ENCODE peak calls at places on chromosome 6, in eight cellular contexts. W is tibial nerve, J is right lobe of liver, G is uterus, O is ovary, F is breast epithelium, P is spleen, Q is esophagus squamous epithelium. D is an unnamed sample.

GRCh38 chr6:144544266-144544830 is 259.2 kb downstream of the UTRN start:
- DNase-seq in W (no peak), J (no peak), G (no peak), O (no peak), F (no peak), P (no peak), Q (no peak), D (no peak)

GRCh38 chr6:108839068-108839467 is 9.2 kb upstream of the ARMC2 start:
- DNase-seq in W (no peak), J (no peak), G (no peak), O (no peak), F (no peak), P (no peak), Q (no peak), D (no peak)

GRCh38 chr6:118776607-118777549 is 117.1 kb upstream of the ASF1A start:
- DNase-seq in W (peak), J (no peak), G (peak), O (peak), F (no peak), P (no peak), Q (no peak), D (peak)

GRCh38 chr6:148472495-148473105 is 130.0 kb downstream of the SASH1 start:
- DNase-seq in W (no peak), J (no peak), G (no peak), O (no peak), F (no peak), P (no peak), Q (no peak), D (no peak)

GRCh38 chr6:4433199-4433598 is 297.8 kb upstream of the ECI2 start:
- DNase-seq in W (no peak), J (no peak), G (no peak), O (no peak), F (no peak), P (no peak), Q (no peak), D (no peak)

GRCh38 chr6:170552765-170553685 is at the start of gene PSMB1:
- DNase-seq in W (peak), J (peak), G (peak), O (peak), F (peak), P (peak), Q (peak), D (peak)

GRCh38 chr6:112269165-112269564 is 14.8 kb upstream of the LAMA4 start:
- DNase-seq in W (no peak), J (no peak), G (no peak), O (no peak), F (no peak), P (no peak), Q (no peak), D (no peak)

GRCh38 chr6:125104425-125104824 is 49.1 kb upstream of the TPD52L1 start:
- DNase-seq in W (no peak), J (no peak), G (no peak), O (no peak), F (no peak), P (no peak), Q (no peak), D (no peak)

GRCh38 chr6:56490994-56491393 is 151.7 kb downstream of the DST start:
- DNase-seq in W (no peak), J (no peak), G (no peak), O (no peak), F (no peak), P (no peak), Q (no peak), D (no peak)

GRCh38 chr6:159249150-159249549 is 80.0 kb downstream of the FNDC1 start:
- DNase-seq in W (no peak), J (no peak), G (no peak), O (no peak), F (no peak), P (no peak), Q (no peak), D (no peak)

GRCh38 chr6:107320126-107320525 is 139.2 kb downstream of the PDSS2 start:
- DNase-seq in W (no peak), J (no peak), G (no peak), O (no peak), F (no peak), P (no peak), Q (no peak), D (no peak)

GRCh38 chr6:111427341-111428116 is 55.5 kb downstream of the REV3L start:
- DNase-seq in W (no peak), J (no peak), G (no peak), O (no peak), F (no peak), P (no peak), Q (no peak), D (no peak)

GRCh38 chr6:20582586-20583446 is 48.6 kb downstream of the CDKAL1 start:
- DNase-seq in W (no peak), J (no peak), G (no peak), O (no peak), F (no peak), P (no peak), Q (no peak), D (no peak)

GRCh38 chr6:35044771-35045275 is 96.3 kb downstream of the TCP11 start:
- DNase-seq in W (no peak), J (no peak), G (no peak), O (no peak), F (no peak), P (no peak), Q (no peak), D (peak)

DNA sequence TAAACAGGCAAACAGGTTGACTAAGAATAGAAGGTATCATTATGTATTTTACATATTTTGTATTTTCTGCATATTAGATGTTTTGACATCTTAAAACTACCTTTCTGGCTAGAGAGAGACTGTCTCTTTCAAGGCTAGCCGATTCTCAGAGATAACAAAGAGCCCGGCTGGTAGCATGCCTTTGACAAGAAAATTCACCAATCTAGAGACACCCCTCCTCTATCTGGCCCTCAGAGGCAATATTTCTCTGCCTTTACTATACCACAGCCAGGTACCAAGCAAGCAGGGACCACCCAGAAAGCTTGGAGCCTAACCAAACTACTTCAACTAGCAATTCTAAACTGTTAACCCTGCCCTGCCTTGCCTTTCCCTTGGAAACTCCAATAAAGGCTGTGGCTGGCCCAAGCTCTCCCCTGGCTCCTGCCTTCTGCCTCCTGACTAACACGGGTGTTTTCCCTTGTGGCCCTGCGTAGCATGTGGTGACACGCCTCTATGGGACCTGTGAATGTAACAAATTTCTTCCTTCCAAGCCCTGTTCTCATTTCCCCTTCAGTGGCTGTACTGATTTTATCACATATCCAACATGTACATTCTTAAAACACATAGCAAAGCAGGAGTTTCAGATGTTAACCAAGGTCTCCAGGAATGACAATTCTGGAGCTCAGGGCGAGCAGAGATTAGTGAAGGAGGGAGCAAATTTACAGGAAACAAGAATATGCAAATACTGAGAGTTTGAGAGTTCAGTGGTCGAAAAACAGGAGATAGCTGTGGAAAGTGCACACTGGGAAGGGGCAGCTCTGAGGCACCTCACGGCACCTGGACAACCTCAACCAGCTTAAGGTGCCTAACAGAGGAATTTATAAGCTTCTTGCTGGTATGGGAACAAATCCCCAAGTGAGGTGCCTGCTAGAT is 120.8 kb downstream of the BACH2 start:
- DNase-seq in W (no peak), J (no peak), G (no peak), O (no peak), F (no peak), P (no peak), Q (no peak), D (no peak)
- H3K27ac ChIP-seq in W (no peak), J (no peak), G (no peak), O (no peak), F (peak), P (peak), Q (peak), D (no peak)

GRCh38 chr6:21586760-21587181 is 6.8 kb upstream of the SOX4 start:
- DNase-seq in W (peak), J (no peak), G (peak), O (no peak), F (no peak), P (no peak), Q (no peak), D (no peak)

GRCh38 chr6:21587182-21587924 is 6.2 kb upstream of the SOX4 start:
- DNase-seq in W (peak), J (no peak), G (peak), O (peak), F (peak), P (peak), Q (no peak), D (peak)

GRCh38 chr6:21586300-21586699 is 7.3 kb upstream of the SOX4 start:
- DNase-seq in W (no peak), J (no peak), G (no peak), O (no peak), F (no peak), P (no peak), Q (no peak), D (no peak)

GRCh38 chr6:21588812-21589811 is 4.4 kb upstream of the SOX4 start:
- DNase-seq in W (peak), J (peak), G (peak), O (peak), F (peak), P (peak), Q (peak), D (peak)

DNA sequence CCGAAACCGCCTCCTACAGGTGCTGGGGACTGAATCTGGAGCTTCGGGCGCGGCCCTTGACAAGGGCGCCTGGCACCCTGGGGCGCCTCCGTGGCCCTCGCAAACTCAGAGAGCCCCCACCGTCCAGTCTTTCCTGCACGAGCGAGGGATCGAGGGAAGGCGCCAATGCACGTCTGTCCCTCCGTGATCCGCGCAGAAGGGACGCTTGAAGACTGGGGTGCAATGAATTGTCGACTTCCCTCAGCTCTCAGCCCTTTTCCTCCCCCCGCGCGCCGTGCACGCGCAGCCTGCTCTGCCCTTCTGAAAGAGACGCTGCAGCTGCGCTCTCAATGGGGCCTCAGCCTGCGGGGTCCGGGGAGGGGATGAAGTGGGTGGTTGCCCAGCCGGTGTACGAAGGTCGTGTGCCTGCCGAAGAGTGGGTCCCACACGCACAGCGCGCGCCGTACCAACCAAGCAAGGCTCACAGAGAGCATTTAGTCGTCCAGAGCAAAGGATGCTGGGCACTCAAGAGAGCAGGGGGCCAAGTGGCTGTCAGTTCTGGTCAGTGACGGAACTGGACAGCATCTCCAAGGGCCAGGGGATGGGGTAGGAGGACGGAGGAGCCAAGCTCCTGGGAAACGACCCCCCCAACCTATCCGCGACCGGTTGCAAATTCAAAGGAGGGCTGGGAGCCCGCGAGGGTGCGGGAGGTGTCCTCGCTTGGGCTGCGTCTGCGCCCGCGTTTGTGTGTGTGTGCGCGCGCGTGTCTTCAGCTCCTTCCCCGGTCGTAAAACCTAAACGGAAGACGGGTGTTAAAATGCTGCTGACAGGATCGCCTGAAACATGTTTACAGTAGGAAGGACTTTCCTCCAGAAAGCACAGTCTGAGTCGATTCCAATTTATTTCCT is 5.4 kb upstream of the SOX4 start:
- DNase-seq in W (no peak), J (peak), G (peak), O (peak), F (peak), P (peak), Q (no peak), D (peak)
- TF ChIP-seq POLR2A in W (no peak), J (no peak), G (no peak), O (no peak), F (no peak), P (no peak), Q (no peak), D (no peak)

GRCh38 chr6:28443112-28443773 is at the start of gene ZSCAN23:
- DNase-seq in W (peak), J (peak), G (peak), O (peak), F (peak), P (peak), Q (peak), D (peak)
- H3K27ac ChIP-seq in W (no peak), J (no peak), G (peak), O (peak), F (peak), P (no peak), Q (no peak), D (peak)

GRCh38 chr6:131646249-131646670 is 9.2 kb downstream of the ENPP3 start:
- DNase-seq in W (no peak), J (no peak), G (no peak), O (no peak), F (no peak), P (no peak), Q (no peak), D (no peak)
- TF ChIP-seq POLR2A in W (no peak), J (no peak), G (no peak), O (no peak), F (no peak), P (no peak), Q (no peak), D (no peak)

GRCh38 chr6:139133272-139133671 is 1.6 kb upstream of the HECA start:
- DNase-seq in W (no peak), J (no peak), G (no peak), O (peak), F (no peak), P (peak), Q (no peak), D (peak)
- H3K27ac ChIP-seq in W (no peak), J (no peak), G (peak), O (peak), F (peak), P (peak), Q (peak), D (peak)

GRCh38 chr6:158026054-158026900 is 44.6 kb downstream of the SYNJ2 start:
- DNase-seq in W (peak), J (peak), G (peak), O (peak), F (no peak), P (peak), Q (peak), D (peak)

GRCh38 chr6:158028421-158028820 is 46.8 kb downstream of the SYNJ2 start:
- DNase-seq in W (no peak), J (no peak), G (no peak), O (no peak), F (no peak), P (peak), Q (no peak), D (no peak)

GRCh38 chr6:158027590-158028285 is 46.1 kb downstream of the SYNJ2 start:
- DNase-seq in W (no peak), J (no peak), G (peak), O (no peak), F (no peak), P (peak), Q (no peak), D (no peak)

GRCh38 chr6:158028876-158029275 is 47.2 kb downstream of the SYNJ2 start:
- DNase-seq in W (no peak), J (no peak), G (no peak), O (no peak), F (no peak), P (peak), Q (no peak), D (no peak)

GRCh38 chr6:158026901-158027589 is 45.4 kb downstream of the SYNJ2 start:
- DNase-seq in W (no peak), J (no peak), G (no peak), O (no peak), F (no peak), P (peak), Q (no peak), D (no peak)
- TF ChIP-seq POLR2A in W (no peak), J (no peak), G (no peak), O (no peak), F (no peak), P (no peak), Q (no peak), D (no peak)

D was measured in transverse colon.